ENCODE peak calls at places on chromosomes 16 and 17, in ten cellular contexts. R is gastrocnemius medialis; S is osteocyte; C is T follicular helper cell; U is substantia nigra; N is lower lobe of right lung; J is anterior cingulate cortex; Y is AG04450; E is stimulated activated CD4-positive, alpha-beta T cell treated with anti-CD3 and anti-CD28 coated beads, Interleukin-2, amount 100 ng/mL, for 48 hours; I is 8988T. M is an unnamed sample.

GRCh38 chr16:66551788-66552287 is 538 bp upstream of the CKLF start:
- DNase-seq in C (no peak), R (no peak), E (no peak), S (no peak), Y (no peak), I (no peak), J (no peak), U (no peak), N (no peak), M (no peak)

GRCh38 chr17:73560661-73561060 is 83.6 kb downstream of the SDK2 start:
- DNase-seq in S (no peak), Y (no peak), I (no peak), R (no peak), C (no peak), E (no peak), J (no peak), N (no peak), U (no peak), M (peak)

GRCh38 chr16:71540-72341 is 690 bp downstream of the RHBDF1 start:
- DNase-seq in I (peak), R (peak), J (no peak), N (peak), C (no peak), S (no peak), Y (no peak), U (no peak), E (no peak), M (peak)

GRCh38 chr17:43880420-43880991 is 26.8 kb downstream of the MPP2 start:
- DNase-seq in U (no peak), C (peak), R (peak), N (peak), I (peak), S (no peak), Y (no peak), J (no peak), E (peak), M (peak)

GRCh38 chr17:19460695-19461094 is 49.7 kb downstream of the RNF112 start:
- DNase-seq in I (no peak), E (no peak), R (no peak), U (no peak), N (no peak), S (no peak), Y (no peak), C (no peak), J (no peak), M (no peak)

GRCh38 chr17:82870541-82870940 is 30.7 kb upstream of the ZNF750 start:
- DNase-seq in J (no peak), S (no peak), I (no peak), U (no peak), N (no peak), E (no peak), R (no peak), Y (no peak), C (no peak), M (no peak)

GRCh38 chr16:27982184-27982583 is 81.3 kb downstream of the GSG1L start:
- DNase-seq in N (no peak), Y (no peak), U (no peak), E (no peak), C (no peak), R (no peak), I (no peak), S (no peak), J (no peak), M (no peak)

GRCh38 chr17:40551874-40552768 is 13.2 kb downstream of the CCR7 start:
- DNase-seq in J (peak), R (no peak), N (peak), C (no peak), E (no peak), S (peak), I (peak), Y (peak), U (no peak), M (no peak)